ENCODE peak calls at places on chromosomes 12 and 14, in eight cellular contexts. Z is cardiac muscle cell, S is HCT116, L is GM12878, C is breast epithelium, Y is GM23248, K is pancreas, J is astrocyte. T is an unnamed sample.
A peak's percentile ranks its signal among the peaks of the same experiment; 100 is the strongest.

GRCh38 chr14:49621114-49621881 is 699 bp downstream of the MGAT2 start:
- DNase-seq in Z (peak; percentile 65), S (no peak), L (no peak), C (peak; percentile 37), Y (peak; percentile 76), K (peak; percentile 64), J (peak; percentile 35), T (peak; percentile 96)

GRCh38 chr12:29780084-29780483 is 3.7 kb downstream of the TMTC1 start:
- DNase-seq in Z (no peak), S (no peak), L (no peak), C (no peak), Y (no peak), K (no peak), J (no peak), T (no peak)

GRCh38 chr14:82806016-82806415 is 1272.4 kb upstream of the SEL1L start:
- DNase-seq in Z (no peak), S (no peak), L (no peak), C (no peak), Y (no peak), K (no peak), J (no peak), T (no peak)

GRCh38 chr14:97282210-97282609 is 485.0 kb downstream of the VRK1 start:
- DNase-seq in Z (no peak), S (no peak), L (no peak), C (no peak), Y (no peak), K (no peak), J (no peak), T (no peak)

GRCh38 chr12:46661161-46661845 is 164.5 kb downstream of the SLC38A4 start:
- DNase-seq in Z (peak; percentile 94), S (peak; percentile 71), L (peak; percentile 48), C (no peak), Y (peak; percentile 87), K (peak; percentile 12), J (peak; percentile 89), T (peak; percentile 22)

GRCh38 chr14:40386433-40386832 is 954.2 kb upstream of the FBXO33 start:
- DNase-seq in Z (no peak), S (no peak), L (no peak), C (no peak), Y (no peak), K (no peak), J (no peak), T (no peak)

GRCh38 chr12:29783773-29784666 is at the start of gene TMTC1:
- DNase-seq in Z (peak; percentile 77), S (no peak), L (no peak), C (no peak), Y (peak; percentile 87), K (peak; percentile 40), J (peak; percentile 51), T (peak; percentile 32)

GRCh38 chr14:105533391-105533790 is 7.0 kb downstream of the TMEM121 start:
- DNase-seq in Z (no peak), S (no peak), L (no peak), C (no peak), Y (no peak), K (no peak), J (no peak), T (peak; percentile 46)

GRCh38 chr14:92553456-92553855 is 39.9 kb downstream of the RIN3 start:
- DNase-seq in Z (peak; percentile 68), S (no peak), L (no peak), C (no peak), Y (peak; percentile 16), K (no peak), J (peak; percentile 70), T (no peak)

GRCh38 chr14:34873591-34874385 is 1.4 kb downstream of the BAZ1A start:
- DNase-seq in Z (peak; percentile 71), S (peak; percentile 54), L (peak; percentile 62), C (peak; percentile 81), Y (peak; percentile 89), K (peak; percentile 72), J (peak; percentile 59), T (peak; percentile 95)

GRCh38 chr14:50001146-50001998 is 108.5 kb downstream of the ARF6 start:
- DNase-seq in Z (peak; percentile 76), S (peak; percentile 87), L (no peak), C (peak; percentile 87), Y (peak; percentile 99), K (peak; percentile 30), J (peak; percentile 97), T (peak; percentile 74)

GRCh38 chr14:82757775-82758174 is 1224.1 kb upstream of the SEL1L start:
- DNase-seq in Z (no peak), S (no peak), L (no peak), C (no peak), Y (no peak), K (no peak), J (no peak), T (no peak)

GRCh38 chr12:9103050-9103854 is 12.5 kb downstream of the A2M start:
- DNase-seq in Z (no peak), S (no peak), L (no peak), C (no peak), Y (no peak), K (no peak), J (no peak), T (no peak)

GRCh38 chr12:129075451-129076208 is 222.4 kb downstream of the GLT1D1 start:
- DNase-seq in Z (no peak), S (no peak), L (no peak), C (no peak), Y (no peak), K (no peak), J (no peak), T (no peak)

GRCh38 chr14:49052516-49052915 is 533.7 kb downstream of the RPS29 start:
- DNase-seq in Z (no peak), S (no peak), L (no peak), C (no peak), Y (peak; percentile 36), K (no peak), J (peak; percentile 63), T (no peak)

GRCh38 chr12:43835656-43836454 is at the start of gene TMEM117:
- DNase-seq in Z (peak; percentile 68), S (no peak), L (no peak), C (peak; percentile 39), Y (peak; percentile 83), K (peak; percentile 74), J (peak; percentile 38), T (peak; percentile 61)

GRCh38 chr12:58503731-58504520 is 416.4 kb downstream of the LRIG3 start:
- DNase-seq in Z (peak; percentile 53), S (no peak), L (no peak), C (no peak), Y (peak; percentile 29), K (no peak), J (no peak), T (no peak)

GRCh38 chr12:69431604-69432222 is 38.5 kb upstream of the FRS2 start:
- DNase-seq in Z (no peak), S (no peak), L (no peak), C (no peak), Y (no peak), K (no peak), J (no peak), T (no peak)
- H3K4me3 ChIP-seq in Z (no peak overlapping the region), S (no peak overlapping the region), L (no peak overlapping the region), C (no peak overlapping the region), Y (no peak overlapping the region), K (no peak overlapping the region), J (no peak overlapping the region), T (no peak overlapping the region)

DNA sequence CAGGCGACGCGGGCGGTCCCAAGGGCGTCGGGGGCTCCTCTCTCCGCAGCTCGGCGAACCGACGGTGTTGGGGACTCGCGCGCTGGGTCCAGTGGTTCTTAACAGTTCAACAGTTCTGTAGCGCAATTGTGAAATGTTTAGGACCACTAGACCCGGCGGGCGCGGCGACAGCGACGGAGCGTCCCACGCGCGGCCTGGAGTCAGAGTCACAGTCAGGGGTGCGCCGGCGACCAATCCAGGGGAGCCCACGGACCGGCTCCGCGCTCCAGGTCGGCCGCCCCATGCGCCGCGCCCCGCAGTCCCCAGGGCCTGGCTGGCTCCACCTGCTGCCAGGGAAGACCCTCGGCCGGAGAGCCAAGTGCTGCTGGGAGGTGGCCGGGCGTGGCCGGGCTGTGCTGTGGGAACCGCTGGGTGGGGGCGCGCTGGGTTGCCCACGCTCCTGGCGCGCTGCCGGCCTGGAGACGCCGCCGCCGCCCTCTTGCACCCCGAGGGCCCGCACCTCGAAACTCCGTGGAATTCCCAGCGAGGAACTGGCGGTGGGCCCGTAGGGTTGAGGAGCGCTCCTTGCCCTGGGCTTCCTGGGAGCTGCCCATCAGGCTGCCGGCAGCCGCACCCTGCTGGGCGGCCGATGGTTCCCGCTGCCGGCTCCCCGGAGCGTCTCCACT is 20.9 kb upstream of the KIF26A start:
- DNase-seq in Z (no peak), S (no peak), L (no peak), C (no peak), Y (no peak), K (no peak), J (no peak), T (no peak)
- H3K4me3 ChIP-seq in Z (peak overlapping the region; percentile 19), S (peak overlapping the region; percentile 82), L (no peak overlapping the region), C (peak overlapping the region; percentile 59), Y (no peak overlapping the region), K (peak overlapping the region; percentile 26), J (no peak overlapping the region), T (peak overlapping the region; percentile 59)

DNA sequence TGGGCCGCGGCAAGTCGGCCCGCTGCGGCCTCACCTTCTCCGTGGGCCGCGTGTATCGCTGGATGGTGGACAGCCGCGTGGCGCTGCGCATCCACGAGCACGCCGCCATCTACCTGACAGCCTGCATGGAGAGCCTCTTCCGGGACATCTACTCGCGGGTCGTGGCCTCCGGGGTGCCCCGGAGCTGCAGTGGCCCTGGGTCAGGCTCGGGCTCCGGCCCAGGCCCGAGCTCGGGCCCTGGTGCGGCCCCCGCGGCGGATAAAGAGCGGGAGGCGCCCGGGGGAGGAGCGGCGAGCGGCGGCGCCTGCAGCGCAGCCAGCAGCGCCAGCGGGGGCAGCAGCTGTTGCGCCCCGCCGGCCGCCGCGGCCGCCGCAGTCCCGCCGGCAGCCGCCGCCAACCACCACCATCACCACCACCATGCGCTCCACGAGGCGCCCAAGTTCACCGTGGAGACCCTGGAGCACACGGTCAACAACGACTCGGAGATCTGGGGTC is 226.2 kb upstream of the CRY1 start:
- DNase-seq in Z (no peak), S (no peak), L (no peak), C (no peak), Y (peak; percentile 36), K (no peak), J (no peak), T (no peak)
- H3K4me3 ChIP-seq in Z (peak overlapping the region; percentile 48), S (peak overlapping the region; percentile 66), L (no peak overlapping the region), C (peak overlapping the region; percentile 62), Y (peak overlapping the region; percentile 69), K (peak overlapping the region; percentile 36), J (peak overlapping the region; percentile 75), T (no peak overlapping the region)

GRCh38 chr12:69129564-69129963 is 109.8 kb upstream of the CPSF6 start:
- DNase-seq in Z (no peak), S (no peak), L (no peak), C (no peak), Y (no peak), K (no peak), J (no peak), T (no peak)

GRCh38 chr12:69129014-69129413 is 110.4 kb upstream of the CPSF6 start:
- DNase-seq in Z (peak; percentile 38), S (no peak), L (no peak), C (no peak), Y (no peak), K (no peak), J (no peak), T (no peak)

GRCh38 chr12:69131073-69131472 is 108.3 kb upstream of the CPSF6 start:
- DNase-seq in Z (no peak), S (no peak), L (no peak), C (no peak), Y (no peak), K (no peak), J (no peak), T (no peak)

GRCh38 chr12:69123909-69124638 is 115.3 kb upstream of the CPSF6 start:
- DNase-seq in Z (no peak), S (no peak), L (no peak), C (no peak), Y (no peak), K (no peak), J (no peak), T (no peak)

GRCh38 chr12:69130064-69130463 is 109.3 kb upstream of the CPSF6 start:
- DNase-seq in Z (peak; percentile 27), S (no peak), L (no peak), C (no peak), Y (peak; percentile 15), K (no peak), J (no peak), T (no peak)
- H3K4me3 ChIP-seq in Z (no peak overlapping the region), S (no peak overlapping the region), L (no peak overlapping the region), C (no peak overlapping the region), Y (no peak overlapping the region), K (no peak overlapping the region), J (no peak overlapping the region), T (no peak overlapping the region)